ENCODE peak calls at places on chromosomes 11 and 22, in five cellular contexts. Q, D, W, O and U are unnamed samples.

GRCh38 chr22:50529416-50530279 is at the start of gene TYMP:
- DNase-seq in D (peak), O (peak), W (no peak), Q (no peak), U (no peak)

GRCh38 chr22:45302751-45303150 is 7.0 kb upstream of the FAM118A start:
- DNase-seq in Q (no peak), O (no peak), W (no peak), D (no peak), U (no peak)

GRCh38 chr22:26740253-26740652 is 82.9 kb downstream of the MIAT start:
- DNase-seq in D (no peak), Q (no peak), W (peak), O (no peak), U (no peak)

GRCh38 chr11:85628771-85629341 is 463 bp downstream of the TMEM126B start:
- DNase-seq in W (peak), D (no peak), Q (peak), O (no peak), U (no peak)

GRCh38 chr11:65504671-65505433 is 6.0 kb downstream of the MALAT1 start:
- DNase-seq in Q (no peak), O (no peak), W (peak), D (no peak), U (no peak)

GRCh38 chr11:1880746-1881441 is 10.8 kb downstream of the PRR33 start:
- DNase-seq in W (no peak), D (no peak), O (peak), Q (no peak), U (no peak)

GRCh38 chr11:73641668-73642067 is 4.7 kb upstream of the PLEKHB1 start:
- DNase-seq in Q (no peak), W (no peak), D (no peak), O (no peak), U (no peak)

GRCh38 chr11:56910046-56910753 is 78.5 kb upstream of the OR5AK2 start:
- DNase-seq in Q (no peak), W (no peak), D (no peak), O (no peak), U (no peak)

GRCh38 chr11:44192015-44192380 is 96.5 kb downstream of the EXT2 start:
- DNase-seq in O (no peak), Q (no peak), W (no peak), D (no peak), U (no peak)

GRCh38 chr22:27507935-27508504 is 293.5 kb downstream of the MN1 start:
- DNase-seq in W (no peak), O (no peak), Q (no peak), D (no peak), U (no peak)

GRCh38 chr11:122363306-122363705 is 247.3 kb upstream of the BLID start:
- DNase-seq in W (no peak), D (no peak), Q (no peak), O (no peak), U (no peak)

GRCh38 chr11:72569966-72570892 is 104.0 kb downstream of the PDE2A start:
- DNase-seq in W (no peak), Q (no peak), O (no peak), D (no peak), U (no peak)

GRCh38 chr22:43955883-43956286 is 643 bp downstream of the SAMM50 start:
- DNase-seq in W (no peak), D (no peak), O (no peak), Q (no peak), U (no peak)

GRCh38 chr11:78744202-78744601 is 169.5 kb upstream of the NARS2 start:
- DNase-seq in Q (no peak), D (no peak), O (no peak), W (no peak), U (no peak)

GRCh38 chr11:59173080-59173963 is 1.4 kb downstream of the DTX4 start:
- DNase-seq in Q (no peak), D (peak), O (peak), W (peak), U (no peak)

GRCh38 chr11:2932850-2933251 is 3.6 kb upstream of the PHLDA2 start:
- DNase-seq in D (no peak), W (peak), Q (peak), O (peak), U (peak)

GRCh38 chr11:19244084-19244483 is 3.3 kb upstream of the E2F8 start:
- DNase-seq in W (no peak), D (no peak), Q (no peak), O (no peak), U (no peak)

GRCh38 chr22:28440517-28441366 is 238.9 kb downstream of the TTC28 start:
- DNase-seq in Q (no peak), W (peak), D (no peak), O (no peak), U (no peak)

GRCh38 chr11:67309661-67310061 is 6.3 kb downstream of the SSH3 start:
- DNase-seq in Q (no peak), D (no peak), W (no peak), O (peak), U (no peak)

GRCh38 chr11:35214792-35215193 is 75.8 kb downstream of the CD44 start:
- DNase-seq in W (peak), Q (peak), O (no peak), D (no peak), U (peak)

GRCh38 chr11:90558328-90558865 is 335.5 kb upstream of the CHORDC1 start:
- DNase-seq in O (no peak), D (no peak), Q (no peak), W (no peak), U (no peak)

GRCh38 chr11:111301840-111302113 is 3.4 kb downstream of the POU2AF3 start:
- DNase-seq in Q (no peak), O (no peak), D (no peak), W (no peak), U (no peak)

GRCh38 chr11:2752204-2752772 is 52.5 kb upstream of the KCNQ1OT1 start:
- DNase-seq in O (no peak), D (no peak), W (peak), Q (peak), U (no peak)

GRCh38 chr22:45235101-45235777 is 5.5 kb downstream of the KIAA0930 start:
- DNase-seq in O (no peak), Q (no peak), W (peak), D (no peak), U (no peak)